ENCODE peak calls at places on chromosomes 1 and 21, in seven cellular contexts. M is upper lobe of right lung, U is upper lobe of left lung, R is brain microvascular endothelial cell, V is right lobe of liver, F is fibroblast of lung, I is A549. W is an unnamed sample.

GRCh38 chr1:63651110-63651776 is 58.0 kb downstream of the PGM1 start:
- DNase-seq in R (peak), F (no peak), M (no peak), I (no peak), V (no peak), U (no peak), W (no peak)

GRCh38 chr1:17545354-17545753 is 5.9 kb downstream of the ARHGEF10L start:
- DNase-seq in U (no peak), I (peak), V (no peak), F (peak), M (no peak), R (no peak), W (no peak)

GRCh38 chr1:75625795-75626194 is 14.9 kb upstream of the SLC44A5 start:
- DNase-seq in V (no peak), U (no peak), I (no peak), M (no peak), R (no peak), F (no peak), W (no peak)

GRCh38 chr1:156241311-156241811 is 623 bp upstream of the BGLAP start:
- DNase-seq in I (no peak), R (peak), V (no peak), F (peak), M (no peak), U (no peak), W (no peak)

GRCh38 chr1:200048244-200048643 is 20.7 kb downstream of the NR5A2 start:
- DNase-seq in I (no peak), U (no peak), V (no peak), R (no peak), M (no peak), F (no peak), W (no peak)

GRCh38 chr1:230105754-230106625 is 39.0 kb downstream of the GALNT2 start:
- DNase-seq in M (no peak), R (peak), U (no peak), F (peak), V (no peak), I (peak), W (no peak)

GRCh38 chr1:152537496-152537895 is 23.2 kb downstream of the CRCT1 start:
- DNase-seq in U (no peak), V (no peak), M (no peak), I (no peak), R (no peak), F (no peak), W (no peak)

GRCh38 chr1:152001631-152002584 is 8.2 kb upstream of the S100A10 start:
- DNase-seq in R (peak), V (peak), U (no peak), I (peak), M (peak), F (peak), W (peak)

GRCh38 chr1:223137402-223138100 is 5.5 kb downstream of the TLR5 start:
- DNase-seq in M (no peak), I (peak), R (no peak), F (peak), V (no peak), U (no peak), W (no peak)

GRCh38 chr1:16226495-16227179 is 10.3 kb downstream of the CPLANE2 start:
- DNase-seq in R (no peak), F (no peak), U (peak), M (peak), I (no peak), V (peak), W (no peak)

GRCh38 chr1:11841245-11842153 is 6.1 kb downstream of the NPPA start:
- DNase-seq in M (no peak), I (no peak), F (no peak), V (no peak), U (no peak), R (no peak), W (no peak)

GRCh38 chr1:230153655-230154296 is 86.7 kb downstream of the GALNT2 start:
- DNase-seq in I (no peak), R (no peak), F (peak), M (no peak), V (no peak), U (no peak), W (no peak)

GRCh38 chr21:45835301-45836267 is 146.0 kb upstream of the COL6A1 start:
- DNase-seq in R (no peak), U (no peak), F (no peak), V (no peak), M (no peak), I (no peak), W (no peak)

GRCh38 chr1:39044762-39045161 is 18.6 kb downstream of the NDUFS5 start:
- DNase-seq in M (peak), R (no peak), I (no peak), F (no peak), V (no peak), U (no peak), W (no peak)

GRCh38 chr1:233440952-233441401 is 113.5 kb downstream of the MAP3K21 start:
- DNase-seq in F (peak), V (no peak), R (peak), I (peak), U (no peak), M (no peak), W (no peak)

GRCh38 chr21:20644552-20644951 is 353.7 kb upstream of the NCAM2 start:
- DNase-seq in U (no peak), M (no peak), I (no peak), F (no peak), V (no peak), R (no peak), W (no peak)

GRCh38 chr1:169144941-169145626 is 38.6 kb downstream of the ATP1B1 start:
- DNase-seq in F (no peak), U (no peak), V (no peak), M (no peak), R (no peak), I (no peak), W (no peak)
- H3K27ac ChIP-seq in F (no peak), U (no peak), V (peak), M (no peak), R (no peak), I (peak), W (no peak)

GRCh38 chr1:194865367-194865766 is 1679.0 kb upstream of the B3GALT2 start:
- DNase-seq in R (no peak), U (no peak), I (no peak), V (no peak), M (no peak), F (peak), W (no peak)
- H3K27ac ChIP-seq in R (no peak), U (no peak), I (no peak), V (no peak), M (no peak), F (no peak), W (no peak)

DNA sequence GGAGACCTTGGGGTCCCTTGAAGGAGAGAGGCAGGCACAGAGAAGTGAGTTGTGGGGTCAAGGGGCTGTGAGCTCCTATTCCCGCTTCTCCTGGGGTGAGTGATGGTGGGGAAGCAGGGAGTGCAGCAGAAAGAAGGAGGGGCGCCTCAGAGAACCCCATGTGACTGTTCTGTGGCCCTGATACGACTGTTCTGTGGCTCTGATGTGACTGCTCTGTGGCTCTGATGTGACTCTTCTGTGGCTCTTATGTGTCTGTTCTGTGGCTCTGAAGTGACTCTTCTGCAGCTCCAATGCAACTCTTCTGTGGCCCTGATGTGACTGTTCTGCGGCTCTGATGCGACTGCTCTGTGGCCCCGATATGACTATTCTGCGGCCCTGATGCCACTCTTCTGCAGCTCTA is 29.9 kb upstream of the UMODL1 start:
- DNase-seq in R (no peak), F (no peak), I (no peak), M (no peak), V (no peak), U (no peak), W (no peak)
- H3K27ac ChIP-seq in R (peak), F (peak), I (no peak), M (no peak), V (no peak), U (no peak), W (peak)

GRCh38 chr1:227487606-227488005 is 75.8 kb upstream of the ZNF678 start:
- DNase-seq in M (no peak), V (no peak), U (no peak), R (no peak), I (no peak), F (no peak), W (no peak)

GRCh38 chr1:227490001-227490400 is 73.4 kb upstream of the ZNF678 start:
- DNase-seq in F (no peak), R (no peak), V (no peak), I (no peak), M (no peak), U (no peak), W (no peak)

GRCh38 chr1:227489572-227489971 is 73.8 kb upstream of the ZNF678 start:
- DNase-seq in I (no peak), M (no peak), V (no peak), U (no peak), R (no peak), F (no peak), W (no peak)

GRCh38 chr1:227490478-227490877 is 72.9 kb upstream of the ZNF678 start:
- DNase-seq in U (no peak), I (no peak), F (no peak), M (no peak), R (no peak), V (no peak), W (no peak)

DNA sequence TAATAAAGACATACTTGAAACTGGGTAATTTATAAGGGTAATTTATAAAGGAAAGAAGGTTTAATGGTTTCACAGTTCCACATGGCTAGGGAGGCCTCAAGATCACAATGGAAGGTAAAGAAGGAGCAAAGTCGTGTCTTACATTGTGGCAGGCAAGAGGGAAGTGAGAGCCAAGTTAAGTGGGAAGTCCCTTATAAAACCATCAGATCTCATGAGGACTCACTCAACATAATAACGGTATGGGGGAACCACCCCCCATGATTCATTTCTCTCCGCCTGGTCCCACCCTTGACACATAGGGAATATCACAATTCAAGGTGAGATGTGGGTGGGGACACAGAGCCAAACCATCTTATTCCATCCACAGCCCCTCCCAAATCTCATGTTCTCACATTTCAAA is 76.8 kb upstream of the ZNF678 start:
- DNase-seq in U (no peak), M (no peak), I (no peak), F (no peak), R (no peak), V (no peak), W (no peak)
- H3K27ac ChIP-seq in U (no peak), M (no peak), I (no peak), F (no peak), R (no peak), V (no peak), W (no peak)

GRCh38 chr1:214004014-214004413 is 16.2 kb downstream of the PROX1 start:
- DNase-seq in F (no peak), V (no peak), M (no peak), I (no peak), R (no peak), U (no peak), W (no peak)
- H3K27ac ChIP-seq in F (no peak), V (no peak), M (no peak), I (no peak), R (no peak), U (no peak), W (no peak)

DNA sequence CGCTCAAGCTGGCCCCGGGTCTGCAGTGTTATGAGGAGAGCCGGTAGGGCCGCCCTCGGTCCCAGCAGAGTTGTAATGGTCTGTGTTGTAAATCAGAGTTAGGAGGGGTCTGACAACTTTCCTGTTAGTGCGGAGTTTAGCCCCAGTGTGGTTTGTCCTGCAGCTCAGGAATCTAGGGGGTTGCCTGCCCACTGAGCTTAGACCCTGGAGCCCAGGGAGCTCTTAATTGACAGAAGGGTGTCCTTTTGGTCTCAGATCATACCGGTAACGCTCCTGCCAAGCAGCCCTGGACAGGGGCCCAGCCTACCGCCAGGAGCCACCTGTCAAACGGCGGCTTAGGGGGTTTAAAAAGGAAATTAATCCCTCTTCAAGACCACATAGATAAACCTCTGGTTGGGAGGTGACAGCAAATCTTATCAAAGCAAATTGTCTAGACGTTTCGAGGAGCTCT is 164.4 kb downstream of the DYRK1A start:
- DNase-seq in V (no peak), R (no peak), U (no peak), I (no peak), F (no peak), M (no peak), W (no peak)
- H3K27ac ChIP-seq in V (no peak), R (no peak), U (no peak), I (no peak), F (no peak), M (no peak), W (no peak)